ENCODE peak calls at places on chromosomes 2 and 18, in five cellular contexts. One of them, this sample, is unnamed.

GRCh38 chr18:31156831-31157763 is 5.6 kb downstream of the DSC1 start:
- DNase-seq in frontal cortex: no peak
- DNase-seq in AG10803: no peak
- DNase-seq in PC-9: peak; percentile 86
- DNase-seq in stimulated activated CD4-positive, alpha-beta T cell treated with anti-CD3 and anti-CD28 coated beads, Interleukin-15, amount 100 ng/mL, for 1 hour: no peak
- DNase-seq in this sample: no peak

GRCh38 chr18:23307567-23308295 is 145.4 kb upstream of the RIOK3 start:
- DNase-seq in frontal cortex: no peak
- DNase-seq in AG10803: peak; percentile 71
- DNase-seq in PC-9: no peak
- DNase-seq in stimulated activated CD4-positive, alpha-beta T cell treated with anti-CD3 and anti-CD28 coated beads, Interleukin-15, amount 100 ng/mL, for 1 hour: no peak
- DNase-seq in this sample: no peak

GRCh38 chr2:489084-489483 is 188.1 kb downstream of the TMEM18 start:
- DNase-seq in frontal cortex: no peak
- DNase-seq in AG10803: no peak
- DNase-seq in PC-9: no peak
- DNase-seq in stimulated activated CD4-positive, alpha-beta T cell treated with anti-CD3 and anti-CD28 coated beads, Interleukin-15, amount 100 ng/mL, for 1 hour: no peak
- DNase-seq in this sample: no peak

GRCh38 chr2:188678921-188679320 is 295.3 kb upstream of the COL3A1 start:
- DNase-seq in frontal cortex: no peak
- DNase-seq in AG10803: peak; percentile 75
- DNase-seq in PC-9: no peak
- DNase-seq in stimulated activated CD4-positive, alpha-beta T cell treated with anti-CD3 and anti-CD28 coated beads, Interleukin-15, amount 100 ng/mL, for 1 hour: no peak
- DNase-seq in this sample: no peak

GRCh38 chr2:72989770-72990556 is 72.6 kb downstream of the EMX1 start:
- DNase-seq in frontal cortex: no peak
- DNase-seq in AG10803: no peak
- DNase-seq in PC-9: no peak
- DNase-seq in stimulated activated CD4-positive, alpha-beta T cell treated with anti-CD3 and anti-CD28 coated beads, Interleukin-15, amount 100 ng/mL, for 1 hour: no peak
- DNase-seq in this sample: no peak

GRCh38 chr18:58431215-58431614 is 197.7 kb downstream of the ALPK2 start:
- DNase-seq in frontal cortex: no peak
- DNase-seq in AG10803: no peak
- DNase-seq in PC-9: no peak
- DNase-seq in stimulated activated CD4-positive, alpha-beta T cell treated with anti-CD3 and anti-CD28 coated beads, Interleukin-15, amount 100 ng/mL, for 1 hour: no peak
- DNase-seq in this sample: no peak

GRCh38 chr2:60510713-60511112 is 42.7 kb downstream of the BCL11A start:
- DNase-seq in frontal cortex: no peak
- DNase-seq in AG10803: no peak
- DNase-seq in PC-9: no peak
- DNase-seq in stimulated activated CD4-positive, alpha-beta T cell treated with anti-CD3 and anti-CD28 coated beads, Interleukin-15, amount 100 ng/mL, for 1 hour: no peak
- DNase-seq in this sample: no peak

GRCh38 chr2:3627500-3628100 is 30.4 kb upstream of the ALLC start:
- DNase-seq in frontal cortex: no peak
- DNase-seq in AG10803: no peak
- DNase-seq in PC-9: no peak
- DNase-seq in stimulated activated CD4-positive, alpha-beta T cell treated with anti-CD3 and anti-CD28 coated beads, Interleukin-15, amount 100 ng/mL, for 1 hour: no peak
- DNase-seq in this sample: no peak

GRCh38 chr2:157055660-157056199 is 201.8 kb upstream of the GALNT5 start:
- DNase-seq in frontal cortex: peak; percentile 1
- DNase-seq in AG10803: peak; percentile 27
- DNase-seq in PC-9: peak; percentile 38
- DNase-seq in stimulated activated CD4-positive, alpha-beta T cell treated with anti-CD3 and anti-CD28 coated beads, Interleukin-15, amount 100 ng/mL, for 1 hour: no peak
- DNase-seq in this sample: no peak

GRCh38 chr2:218273908-218274249 is 3.6 kb downstream of the PNKD start:
- DNase-seq in frontal cortex: no peak
- DNase-seq in AG10803: no peak
- DNase-seq in PC-9: no peak
- DNase-seq in stimulated activated CD4-positive, alpha-beta T cell treated with anti-CD3 and anti-CD28 coated beads, Interleukin-15, amount 100 ng/mL, for 1 hour: no peak
- DNase-seq in this sample: no peak

GRCh38 chr2:119694994-119695521 is 16.1 kb downstream of the TMEM177 start:
- DNase-seq in frontal cortex: no peak
- DNase-seq in AG10803: peak; percentile 83
- DNase-seq in PC-9: no peak
- DNase-seq in stimulated activated CD4-positive, alpha-beta T cell treated with anti-CD3 and anti-CD28 coated beads, Interleukin-15, amount 100 ng/mL, for 1 hour: no peak
- DNase-seq in this sample: no peak

GRCh38 chr18:61085036-61085435 is 248.2 kb upstream of the CDH20 start:
- DNase-seq in frontal cortex: no peak
- DNase-seq in AG10803: no peak
- DNase-seq in PC-9: no peak
- DNase-seq in stimulated activated CD4-positive, alpha-beta T cell treated with anti-CD3 and anti-CD28 coated beads, Interleukin-15, amount 100 ng/mL, for 1 hour: no peak
- DNase-seq in this sample: no peak

GRCh38 chr18:22330508-22330907 is 87.2 kb downstream of the CTAGE1 start:
- DNase-seq in frontal cortex: no peak
- DNase-seq in AG10803: no peak
- DNase-seq in PC-9: no peak
- DNase-seq in stimulated activated CD4-positive, alpha-beta T cell treated with anti-CD3 and anti-CD28 coated beads, Interleukin-15, amount 100 ng/mL, for 1 hour: no peak
- DNase-seq in this sample: no peak

GRCh38 chr2:196563876-196564275 is 75.6 kb upstream of the CCDC150 start:
- DNase-seq in frontal cortex: no peak
- DNase-seq in AG10803: no peak
- DNase-seq in PC-9: no peak
- DNase-seq in stimulated activated CD4-positive, alpha-beta T cell treated with anti-CD3 and anti-CD28 coated beads, Interleukin-15, amount 100 ng/mL, for 1 hour: no peak
- DNase-seq in this sample: no peak

GRCh38 chr2:18345848-18346247 is 214.6 kb downstream of the RDH14 start:
- DNase-seq in frontal cortex: no peak
- DNase-seq in AG10803: peak; percentile 23
- DNase-seq in PC-9: no peak
- DNase-seq in stimulated activated CD4-positive, alpha-beta T cell treated with anti-CD3 and anti-CD28 coated beads, Interleukin-15, amount 100 ng/mL, for 1 hour: no peak
- DNase-seq in this sample: no peak

GRCh38 chr2:25814681-25815080 is 63.6 kb downstream of the ASXL2 start:
- DNase-seq in frontal cortex: no peak
- DNase-seq in AG10803: peak; percentile 9
- DNase-seq in PC-9: no peak
- DNase-seq in stimulated activated CD4-positive, alpha-beta T cell treated with anti-CD3 and anti-CD28 coated beads, Interleukin-15, amount 100 ng/mL, for 1 hour: no peak
- DNase-seq in this sample: no peak

GRCh38 chr2:71892896-71893295 is 254.8 kb downstream of the CYP26B1 start:
- DNase-seq in frontal cortex: no peak
- DNase-seq in AG10803: no peak
- DNase-seq in PC-9: no peak
- DNase-seq in stimulated activated CD4-positive, alpha-beta T cell treated with anti-CD3 and anti-CD28 coated beads, Interleukin-15, amount 100 ng/mL, for 1 hour: no peak
- DNase-seq in this sample: no peak

GRCh38 chr2:129499747-129500146 is 479.7 kb upstream of the RAB6C start:
- DNase-seq in frontal cortex: no peak
- DNase-seq in AG10803: no peak
- DNase-seq in PC-9: no peak
- DNase-seq in stimulated activated CD4-positive, alpha-beta T cell treated with anti-CD3 and anti-CD28 coated beads, Interleukin-15, amount 100 ng/mL, for 1 hour: no peak
- DNase-seq in this sample: no peak

GRCh38 chr2:238701066-238701906 is 146.6 kb upstream of the TWIST2 start:
- DNase-seq in frontal cortex: no peak
- DNase-seq in AG10803: no peak
- DNase-seq in PC-9: no peak
- DNase-seq in stimulated activated CD4-positive, alpha-beta T cell treated with anti-CD3 and anti-CD28 coated beads, Interleukin-15, amount 100 ng/mL, for 1 hour: no peak
- DNase-seq in this sample: no peak

GRCh38 chr2:206127656-206128055 is 31.6 kb downstream of the NDUFS1 start:
- DNase-seq in frontal cortex: no peak
- DNase-seq in AG10803: no peak
- DNase-seq in PC-9: no peak
- DNase-seq in stimulated activated CD4-positive, alpha-beta T cell treated with anti-CD3 and anti-CD28 coated beads, Interleukin-15, amount 100 ng/mL, for 1 hour: no peak
- DNase-seq in this sample: no peak

GRCh38 chr2:128314026-128314347 is 4.7 kb downstream of the HS6ST1 start:
- DNase-seq in frontal cortex: no peak
- DNase-seq in AG10803: no peak
- DNase-seq in PC-9: no peak
- DNase-seq in stimulated activated CD4-positive, alpha-beta T cell treated with anti-CD3 and anti-CD28 coated beads, Interleukin-15, amount 100 ng/mL, for 1 hour: no peak
- DNase-seq in this sample: no peak

GRCh38 chr2:107363811-107364210 is 462.9 kb upstream of the RGPD4 start:
- DNase-seq in frontal cortex: no peak
- DNase-seq in AG10803: no peak
- DNase-seq in PC-9: no peak
- DNase-seq in stimulated activated CD4-positive, alpha-beta T cell treated with anti-CD3 and anti-CD28 coated beads, Interleukin-15, amount 100 ng/mL, for 1 hour: no peak
- DNase-seq in this sample: no peak

GRCh38 chr2:173983414-173983871 is 18.3 kb upstream of the SP3 start:
- DNase-seq in frontal cortex: no peak
- DNase-seq in AG10803: peak; percentile 61
- DNase-seq in PC-9: no peak
- DNase-seq in stimulated activated CD4-positive, alpha-beta T cell treated with anti-CD3 and anti-CD28 coated beads, Interleukin-15, amount 100 ng/mL, for 1 hour: no peak
- DNase-seq in this sample: no peak

This sample was measured in progenitor cell of endocrine pancreas.